ENCODE peak calls at places on chromosomes 4 and X, in five cellular contexts. Y, F, W, M and A are unnamed samples.

GRCh38 chr4:7322166-7322991 is 112.4 kb downstream of the PSAPL1 start:
- DNase-seq in Y (no peak), F (no peak), W (no peak), M (peak; percentile 3), A (no peak)

GRCh38 chrX:52867610-52868348 is at the start of gene XAGE3:
- DNase-seq in Y (no peak), F (no peak), W (no peak), M (no peak), A (no peak)

GRCh38 chr4:109914356-109914755 is 1.7 kb downstream of the EGF start:
- DNase-seq in Y (no peak), F (no peak), W (no peak), M (no peak), A (no peak)

GRCh38 chr4:27278615-27279014 is 418.0 kb downstream of the STIM2 start:
- DNase-seq in Y (no peak), F (no peak), W (no peak), M (no peak), A (peak; percentile 24)

GRCh38 chr4:180617203-180617602 is 1626.0 kb upstream of the TENM3 start:
- DNase-seq in Y (no peak), F (no peak), W (no peak), M (no peak), A (no peak)

GRCh38 chr4:1896658-1896991 is 25.4 kb downstream of the NSD2 start:
- DNase-seq in Y (no peak), F (no peak), W (no peak), M (no peak), A (no peak)

GRCh38 chr4:33561259-33561658 is 2683.1 kb downstream of the ARAP2 start:
- DNase-seq in Y (no peak), F (no peak), W (no peak), M (no peak), A (no peak)

GRCh38 chr4:171857302-171858005 is 44.2 kb downstream of the GALNTL6 start:
- DNase-seq in Y (no peak), F (no peak), W (no peak), M (no peak), A (no peak)

GRCh38 chr4:89111833-89112563 is 665 bp downstream of the TIGD2 start:
- DNase-seq in Y (no peak), F (peak; percentile 73), W (no peak), M (no peak), A (no peak)

GRCh38 chr4:137267024-137267423 is 265.3 kb downstream of the PCDH18 start:
- DNase-seq in Y (no peak), F (no peak), W (no peak), M (no peak), A (no peak)

GRCh38 chr4:185718578-185719492 is 93.2 kb downstream of the SORBS2 start:
- DNase-seq in Y (no peak), F (no peak), W (no peak), M (no peak), A (no peak)

GRCh38 chr4:13988347-13989265 is 361.1 kb upstream of the BOD1L1 start:
- DNase-seq in Y (peak; percentile 86), F (peak; percentile 82), W (no peak), M (peak; percentile 28), A (no peak)

GRCh38 chrX:154444001-154444754 is at the start of gene FAM50A:
- DNase-seq in Y (peak; percentile 96), F (no peak), W (peak; percentile 74), M (peak; percentile 87), A (peak; percentile 4)

GRCh38 chr4:76984788-76985211 is 35.2 kb downstream of the SEPTIN11 start:
- DNase-seq in Y (peak; percentile 90), F (peak; percentile 100), W (peak; percentile 85), M (peak; percentile 44), A (no peak)

GRCh38 chr4:187849556-187850245 is 145.9 kb upstream of the ZFP42 start:
- DNase-seq in Y (no peak), F (no peak), W (no peak), M (no peak), A (no peak)

GRCh38 chrX:8424941-8425340 is 39.7 kb upstream of the VCX3B start:
- DNase-seq in Y (no peak), F (no peak), W (no peak), M (no peak), A (no peak)

GRCh38 chr4:25859429-25860148 is 3.2 kb downstream of the SEL1L3 start:
- DNase-seq in Y (no peak), F (no peak), W (no peak), M (no peak), A (peak; percentile 76)

GRCh38 chr4:25862411-25863346 is at the start of gene SEL1L3:
- DNase-seq in Y (peak; percentile 86), F (no peak), W (no peak), M (peak; percentile 29), A (no peak)

GRCh38 chr4:25861951-25862410 is 807 bp downstream of the SEL1L3 start:
- DNase-seq in Y (no peak), F (no peak), W (no peak), M (peak; percentile 14), A (no peak)

GRCh38 chr4:25861422-25861926 is 1.3 kb downstream of the SEL1L3 start:
- DNase-seq in Y (no peak), F (no peak), W (no peak), M (no peak), A (no peak)

DNA sequence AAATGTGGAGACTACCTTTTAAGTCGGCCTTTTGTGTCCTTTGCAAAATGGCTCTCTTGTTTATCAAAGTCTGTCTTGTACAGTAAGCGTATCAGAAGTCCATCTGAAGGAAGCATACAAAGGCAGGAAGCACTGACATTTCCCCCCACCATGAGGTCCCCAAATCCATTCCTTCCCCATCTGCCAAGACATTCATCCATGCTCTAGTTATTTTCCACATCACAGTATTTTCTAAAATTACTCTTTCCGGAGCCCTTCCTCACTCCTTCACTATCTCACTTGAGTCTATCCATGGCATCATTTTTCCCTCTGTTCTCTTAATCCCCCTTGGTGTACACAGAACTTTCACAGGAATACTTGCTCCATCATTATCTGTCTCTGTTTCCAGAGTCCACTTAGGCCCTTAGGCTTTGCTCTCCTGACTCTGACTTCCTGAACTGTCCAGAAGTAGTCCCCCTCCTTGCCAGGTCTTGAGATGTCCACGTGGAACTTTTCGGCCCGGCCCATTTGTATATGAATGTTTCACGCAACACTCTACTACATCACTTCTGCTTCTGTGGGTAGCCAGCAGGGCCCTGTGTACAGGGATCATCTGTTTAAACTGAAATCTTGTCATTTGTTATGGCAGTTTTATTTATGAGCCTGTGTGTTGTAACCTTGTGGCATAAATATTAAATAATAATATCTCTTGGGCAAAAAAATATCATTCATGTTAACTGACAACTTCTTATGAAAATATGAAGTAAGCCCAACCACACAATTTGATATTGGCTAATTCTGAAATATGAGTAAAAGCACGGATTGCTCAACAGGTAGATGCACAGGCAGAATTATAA is 2.0 kb downstream of the SEL1L3 start:
- DNase-seq in Y (no peak), F (no peak), W (no peak), M (no peak), A (no peak)
- H3K4me3 ChIP-seq in Y (no peak overlapping the region), F (peak overlapping the region; percentile 27), W (no peak overlapping the region), M (peak overlapping the region; percentile 88), A (no peak overlapping the region)

GRCh38 chrX:153441981-153442380 is 3.9 kb downstream of the TREX2 start:
- DNase-seq in Y (no peak), F (no peak), W (no peak), M (no peak), A (no peak)
- H3K4me3 ChIP-seq in Y (no peak overlapping the region), F (no peak overlapping the region), W (no peak overlapping the region), M (no peak overlapping the region), A (no peak overlapping the region)

GRCh38 chrX:19122641-19123009 is 357 bp upstream of the ADGRG2 start:
- DNase-seq in Y (no peak), F (no peak), W (no peak), M (no peak), A (no peak)
- H3K4me3 ChIP-seq in Y (no peak overlapping the region), F (no peak overlapping the region), W (no peak overlapping the region), M (peak overlapping the region; percentile 66), A (no peak overlapping the region)

GRCh38 chrX:63434665-63435064 is 83.5 kb upstream of the SPIN4 start:
- DNase-seq in Y (no peak), F (no peak), W (no peak), M (no peak), A (no peak)
- H3K4me3 ChIP-seq in Y (no peak overlapping the region), F (no peak overlapping the region), W (no peak overlapping the region), M (no peak overlapping the region), A (no peak overlapping the region)

DNA sequence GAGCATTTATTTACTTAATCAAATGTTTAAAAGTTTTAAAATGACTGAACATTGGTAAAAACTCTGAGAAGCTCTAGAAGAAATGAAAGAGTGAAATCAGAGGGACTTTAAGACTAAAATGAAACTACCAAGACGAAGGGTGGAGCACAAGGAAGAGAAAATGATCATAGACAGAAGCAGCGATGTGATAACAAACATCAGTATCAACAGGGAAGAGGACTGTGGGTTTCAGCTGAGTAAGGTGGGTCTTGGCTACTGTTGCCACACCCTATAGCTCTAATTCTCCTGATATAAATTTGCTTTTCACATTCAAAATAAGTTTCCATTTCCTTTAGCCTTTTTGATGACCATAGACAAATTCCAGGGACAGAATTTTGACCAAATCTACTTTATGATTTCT is 18.4 kb downstream of the SOD3 start:
- DNase-seq in Y (no peak), F (no peak), W (no peak), M (no peak), A (no peak)
- H3K4me3 ChIP-seq in Y (no peak overlapping the region), F (no peak overlapping the region), W (no peak overlapping the region), M (no peak overlapping the region), A (no peak overlapping the region)

DNA sequence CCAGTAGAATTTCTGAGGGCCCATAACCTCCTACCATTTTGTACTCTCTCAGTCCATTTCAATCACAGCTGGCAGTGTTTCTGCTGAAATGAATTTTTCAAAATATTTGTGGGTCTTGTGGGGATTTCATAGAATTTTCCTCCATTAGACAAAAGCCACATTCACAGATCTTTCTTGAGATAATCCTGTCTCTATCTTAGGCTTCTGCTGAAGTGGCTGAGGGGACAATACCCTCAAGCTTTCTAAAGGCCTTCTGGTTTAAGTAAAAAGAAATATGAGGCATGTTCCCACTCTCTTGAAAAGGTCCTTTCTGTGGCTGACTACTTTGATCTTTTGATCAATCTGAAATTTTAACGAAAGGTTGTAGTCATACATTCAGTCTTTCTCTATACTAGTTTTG is 1930.0 kb upstream of the AGA start:
- DNase-seq in Y (no peak), F (no peak), W (no peak), M (no peak), A (no peak)
- H3K4me3 ChIP-seq in Y (no peak overlapping the region), F (no peak overlapping the region), W (no peak overlapping the region), M (no peak overlapping the region), A (no peak overlapping the region)